ENCODE peak calls at places on chromosome 20, in seven cellular contexts. One of them, this sample, is unnamed.

GRCh38 chr20:18754030-18754659 is 59.4 kb upstream of the SCP2D1 start:
- DNase-seq in IMR-90: peak
- DNase-seq in K562: no peak
- DNase-seq in GM12878: peak
- DNase-seq in SK-N-SH: no peak
- DNase-seq in A549: no peak
- DNase-seq in H1: no peak
- DNase-seq in this sample: no peak

GRCh38 chr20:13684566-13685222 is 46.0 kb upstream of the TASP1 start:
- DNase-seq in SK-N-SH: no peak
- DNase-seq in A549: no peak
- DNase-seq in GM12878: peak
- DNase-seq in H1: no peak
- DNase-seq in K562: no peak
- DNase-seq in IMR-90: no peak
- DNase-seq in this sample: no peak

GRCh38 chr20:19341348-19342053 is 129.1 kb downstream of the SLC24A3 start:
- DNase-seq in H1: no peak
- DNase-seq in A549: no peak
- DNase-seq in GM12878: no peak
- DNase-seq in IMR-90: no peak
- DNase-seq in SK-N-SH: no peak
- DNase-seq in K562: no peak
- DNase-seq in this sample: no peak

GRCh38 chr20:63243604-63244247 is 8.0 kb downstream of the BIRC7 start:
- DNase-seq in GM12878: no peak
- DNase-seq in K562: no peak
- DNase-seq in A549: no peak
- DNase-seq in SK-N-SH: no peak
- DNase-seq in IMR-90: no peak
- DNase-seq in H1: no peak
- DNase-seq in this sample: no peak

GRCh38 chr20:63567382-63568169 is 6.5 kb downstream of the HELZ2 start:
- DNase-seq in IMR-90: no peak
- DNase-seq in K562: no peak
- DNase-seq in A549: no peak
- DNase-seq in H1: no peak
- DNase-seq in GM12878: peak
- DNase-seq in SK-N-SH: no peak
- DNase-seq in this sample: no peak

GRCh38 chr20:37131486-37131885 is 35.7 kb upstream of the RBL1 start:
- DNase-seq in A549: no peak
- DNase-seq in IMR-90: no peak
- DNase-seq in H1: no peak
- DNase-seq in K562: no peak
- DNase-seq in GM12878: no peak
- DNase-seq in SK-N-SH: no peak
- DNase-seq in this sample: no peak

GRCh38 chr20:19056909-19057308 is 155.5 kb upstream of the SLC24A3 start:
- DNase-seq in A549: no peak
- DNase-seq in K562: no peak
- DNase-seq in H1: no peak
- DNase-seq in GM12878: no peak
- DNase-seq in IMR-90: no peak
- DNase-seq in SK-N-SH: no peak
- DNase-seq in this sample: no peak

GRCh38 chr20:32018269-32019155 is 8.3 kb downstream of the CCM2L start:
- DNase-seq in K562: peak
- DNase-seq in IMR-90: no peak
- DNase-seq in A549: peak
- DNase-seq in GM12878: no peak
- DNase-seq in SK-N-SH: peak
- DNase-seq in H1: peak
- DNase-seq in this sample: peak

GRCh38 chr20:20371133-20371532 is 3.2 kb downstream of the INSM1 start:
- DNase-seq in GM12878: no peak
- DNase-seq in A549: no peak
- DNase-seq in H1: no peak
- DNase-seq in SK-N-SH: no peak
- DNase-seq in K562: no peak
- DNase-seq in IMR-90: no peak
- DNase-seq in this sample: no peak

GRCh38 chr20:46057856-46058655 is 29.0 kb downstream of the SLC12A5 start:
- DNase-seq in SK-N-SH: no peak
- DNase-seq in H1: no peak
- DNase-seq in A549: no peak
- DNase-seq in K562: no peak
- DNase-seq in IMR-90: peak
- DNase-seq in GM12878: no peak
- DNase-seq in this sample: no peak

GRCh38 chr20:5448449-5449118 is 131.8 kb upstream of the PROKR2 start:
- DNase-seq in SK-N-SH: peak
- DNase-seq in K562: peak
- DNase-seq in IMR-90: peak
- DNase-seq in A549: peak
- DNase-seq in GM12878: no peak
- DNase-seq in H1: peak
- DNase-seq in this sample: peak

GRCh38 chr20:17608701-17609497 is 39.0 kb downstream of the DSTN start:
- DNase-seq in SK-N-SH: no peak
- DNase-seq in A549: no peak
- DNase-seq in K562: no peak
- DNase-seq in IMR-90: no peak
- DNase-seq in H1: no peak
- DNase-seq in GM12878: no peak
- DNase-seq in this sample: no peak
- H3K27ac ChIP-seq in SK-N-SH: peak
- H3K27ac ChIP-seq in A549: no peak
- H3K27ac ChIP-seq in K562: no peak
- H3K27ac ChIP-seq in IMR-90: no peak
- H3K27ac ChIP-seq in H1: no peak
- H3K27ac ChIP-seq in GM12878: no peak
- H3K27ac ChIP-seq in this sample: no peak

DNA sequence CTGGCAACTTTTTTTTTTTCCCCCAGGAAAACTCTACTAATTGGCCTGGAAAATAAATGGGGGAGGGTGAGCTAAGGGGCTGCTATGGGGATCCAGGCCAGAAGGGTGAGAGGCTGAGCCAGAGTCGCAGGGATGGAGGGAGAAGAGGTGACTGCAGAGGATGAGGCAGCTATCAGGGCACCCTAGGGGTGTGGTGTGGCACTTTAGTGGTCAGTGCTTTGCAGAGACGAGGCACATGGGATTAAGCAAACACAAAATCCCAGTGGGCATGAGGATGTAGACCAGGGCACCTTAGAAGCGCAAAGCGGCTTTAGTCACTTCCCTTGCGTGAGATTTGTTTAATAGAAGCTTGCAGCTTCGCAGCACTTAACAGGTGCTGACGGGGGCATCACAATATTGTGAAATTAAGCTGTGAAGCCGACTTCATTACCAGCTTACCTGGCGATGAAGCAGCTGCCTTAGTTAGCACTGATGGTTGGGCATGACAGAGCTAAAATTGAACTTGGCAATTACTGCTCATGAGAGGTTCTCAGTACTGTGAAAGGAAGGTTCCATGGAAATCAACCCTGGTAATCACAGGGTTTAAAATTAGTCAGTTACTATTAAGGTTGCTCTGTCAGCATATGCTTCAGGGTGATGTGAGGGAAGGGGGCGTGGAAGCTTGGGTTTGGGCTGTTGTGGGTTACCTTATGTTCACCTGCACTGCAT is 26.0 kb downstream of the TOX2 start:
- DNase-seq in H1: no peak
- DNase-seq in GM12878: no peak
- DNase-seq in SK-N-SH: no peak
- DNase-seq in K562: no peak
- DNase-seq in IMR-90: no peak
- DNase-seq in A549: no peak
- DNase-seq in this sample: no peak
- TF ChIP-seq RAD21 in H1: no peak
- TF ChIP-seq RAD21 in GM12878: no peak
- TF ChIP-seq RAD21 in SK-N-SH: no peak
- TF ChIP-seq RAD21 in K562: no peak
- TF ChIP-seq RAD21 in IMR-90: no peak
- TF ChIP-seq RAD21 in A549: no peak
- TF ChIP-seq RAD21 in this sample: no peak

GRCh38 chr20:59976196-59976847 is 18.1 kb downstream of the CDH26 start:
- DNase-seq in SK-N-SH: no peak
- DNase-seq in IMR-90: peak
- DNase-seq in H1: no peak
- DNase-seq in A549: no peak
- DNase-seq in K562: no peak
- DNase-seq in GM12878: no peak
- DNase-seq in this sample: no peak
- H3K27ac ChIP-seq in SK-N-SH: no peak
- H3K27ac ChIP-seq in IMR-90: peak
- H3K27ac ChIP-seq in H1: no peak
- H3K27ac ChIP-seq in A549: no peak
- H3K27ac ChIP-seq in K562: no peak
- H3K27ac ChIP-seq in GM12878: no peak
- H3K27ac ChIP-seq in this sample: no peak

GRCh38 chr20:2815242-2815900 is 584 bp downstream of the C20orf141 start:
- DNase-seq in A549: no peak
- DNase-seq in K562: no peak
- DNase-seq in IMR-90: no peak
- DNase-seq in H1: no peak
- DNase-seq in GM12878: no peak
- DNase-seq in SK-N-SH: peak
- DNase-seq in this sample: no peak

GRCh38 chr20:2814076-2814475 is 711 bp upstream of the C20orf141 start:
- DNase-seq in K562: no peak
- DNase-seq in IMR-90: peak
- DNase-seq in A549: no peak
- DNase-seq in GM12878: no peak
- DNase-seq in SK-N-SH: peak
- DNase-seq in H1: no peak
- DNase-seq in this sample: no peak

GRCh38 chr20:2816030-2816582 is at the start of gene TMEM239:
- DNase-seq in H1: no peak
- DNase-seq in SK-N-SH: peak
- DNase-seq in K562: no peak
- DNase-seq in GM12878: no peak
- DNase-seq in A549: no peak
- DNase-seq in IMR-90: no peak
- DNase-seq in this sample: no peak

GRCh38 chr20:2816583-2817340 is 598 bp downstream of the TMEM239 start:
- DNase-seq in IMR-90: peak
- DNase-seq in SK-N-SH: peak
- DNase-seq in K562: peak
- DNase-seq in GM12878: no peak
- DNase-seq in H1: no peak
- DNase-seq in A549: no peak
- DNase-seq in this sample: no peak

GRCh38 chr20:2814587-2815051 is at the start of gene C20orf141:
- DNase-seq in GM12878: no peak
- DNase-seq in H1: no peak
- DNase-seq in K562: no peak
- DNase-seq in A549: peak
- DNase-seq in SK-N-SH: peak
- DNase-seq in IMR-90: peak
- DNase-seq in this sample: no peak
- TF ChIP-seq RAD21 in GM12878: no peak
- TF ChIP-seq RAD21 in H1: no peak
- TF ChIP-seq RAD21 in K562: no peak
- TF ChIP-seq RAD21 in A549: no peak
- TF ChIP-seq RAD21 in SK-N-SH: no peak
- TF ChIP-seq RAD21 in IMR-90: peak
- TF ChIP-seq RAD21 in this sample: no peak

GRCh38 chr20:346033-346639 is 775 bp upstream of the NRSN2 start:
- DNase-seq in A549: no peak
- DNase-seq in SK-N-SH: no peak
- DNase-seq in K562: no peak
- DNase-seq in GM12878: no peak
- DNase-seq in IMR-90: no peak
- DNase-seq in H1: no peak
- DNase-seq in this sample: no peak
- H3K27ac ChIP-seq in A549: peak
- H3K27ac ChIP-seq in SK-N-SH: peak
- H3K27ac ChIP-seq in K562: peak
- H3K27ac ChIP-seq in GM12878: peak
- H3K27ac ChIP-seq in IMR-90: peak
- H3K27ac ChIP-seq in H1: no peak
- H3K27ac ChIP-seq in this sample: no peak

This sample was measured in HCT116.